ENCODE peak calls at places on chromosomes 4 and X, in seven cellular contexts. One of them, this sample, is unnamed.

GRCh38 chrX:63747331-63747730 is 37.7 kb downstream of the ARHGEF9 start:
- DNase-seq in neural progenitor cell: no peak
- DNase-seq in fibroblast of mammary gland: peak
- DNase-seq in ovary: no peak
- DNase-seq in endodermal cell: no peak
- DNase-seq in lung: no peak
- DNase-seq in cardiac muscle cell: peak
- DNase-seq in this sample: no peak

GRCh38 chrX:63658920-63659319 is 126.1 kb downstream of the ARHGEF9 start:
- DNase-seq in cardiac muscle cell: peak
- DNase-seq in lung: no peak
- DNase-seq in endodermal cell: no peak
- DNase-seq in neural progenitor cell: no peak
- DNase-seq in fibroblast of mammary gland: no peak
- DNase-seq in ovary: no peak
- DNase-seq in this sample: no peak

GRCh38 chr4:123741906-123742305 is 345.3 kb downstream of the SPRY1 start:
- DNase-seq in ovary: no peak
- DNase-seq in neural progenitor cell: no peak
- DNase-seq in lung: no peak
- DNase-seq in cardiac muscle cell: no peak
- DNase-seq in endodermal cell: no peak
- DNase-seq in fibroblast of mammary gland: peak
- DNase-seq in this sample: no peak

GRCh38 chr4:177301127-177301639 is 8.5 kb upstream of the NEIL3 start:
- DNase-seq in endodermal cell: no peak
- DNase-seq in lung: no peak
- DNase-seq in neural progenitor cell: no peak
- DNase-seq in fibroblast of mammary gland: no peak
- DNase-seq in ovary: no peak
- DNase-seq in cardiac muscle cell: no peak
- DNase-seq in this sample: no peak

GRCh38 chr4:95387719-95388118 is 161.1 kb downstream of the UNC5C start:
- DNase-seq in endodermal cell: no peak
- DNase-seq in lung: no peak
- DNase-seq in neural progenitor cell: no peak
- DNase-seq in fibroblast of mammary gland: no peak
- DNase-seq in ovary: no peak
- DNase-seq in cardiac muscle cell: no peak
- DNase-seq in this sample: no peak

GRCh38 chrX:22338740-22339139 is 66.0 kb downstream of the CBLL2 start:
- DNase-seq in ovary: no peak
- DNase-seq in lung: no peak
- DNase-seq in fibroblast of mammary gland: peak
- DNase-seq in cardiac muscle cell: no peak
- DNase-seq in neural progenitor cell: no peak
- DNase-seq in endodermal cell: no peak
- DNase-seq in this sample: no peak

GRCh38 chr4:48746608-48747374 is 33.3 kb downstream of the FRYL start:
- DNase-seq in fibroblast of mammary gland: no peak
- DNase-seq in lung: no peak
- DNase-seq in ovary: no peak
- DNase-seq in endodermal cell: peak
- DNase-seq in neural progenitor cell: no peak
- DNase-seq in cardiac muscle cell: no peak
- DNase-seq in this sample: no peak

GRCh38 chr4:113742643-113743042 is 18.9 kb downstream of the CAMK2D start:
- DNase-seq in lung: no peak
- DNase-seq in neural progenitor cell: no peak
- DNase-seq in endodermal cell: no peak
- DNase-seq in fibroblast of mammary gland: no peak
- DNase-seq in ovary: no peak
- DNase-seq in cardiac muscle cell: no peak
- DNase-seq in this sample: no peak

GRCh38 chr4:2247128-2248043 is 5.5 kb upstream of the HAUS3 start:
- DNase-seq in endodermal cell: peak
- DNase-seq in fibroblast of mammary gland: no peak
- DNase-seq in ovary: peak
- DNase-seq in lung: no peak
- DNase-seq in cardiac muscle cell: no peak
- DNase-seq in neural progenitor cell: no peak
- DNase-seq in this sample: peak

GRCh38 chrX:71301195-71301924 is at the start of gene ITGB1BP2:
- DNase-seq in ovary: peak
- DNase-seq in cardiac muscle cell: peak
- DNase-seq in lung: no peak
- DNase-seq in fibroblast of mammary gland: peak
- DNase-seq in endodermal cell: no peak
- DNase-seq in neural progenitor cell: no peak
- DNase-seq in this sample: no peak

GRCh38 chrX:119826399-119826959 is 26.3 kb downstream of the UPF3B start:
- DNase-seq in endodermal cell: no peak
- DNase-seq in cardiac muscle cell: no peak
- DNase-seq in neural progenitor cell: no peak
- DNase-seq in lung: no peak
- DNase-seq in ovary: no peak
- DNase-seq in fibroblast of mammary gland: peak
- DNase-seq in this sample: peak

GRCh38 chrX:15202458-15203177 is 67.3 kb downstream of the ASB9 start:
- DNase-seq in lung: no peak
- DNase-seq in cardiac muscle cell: no peak
- DNase-seq in ovary: no peak
- DNase-seq in neural progenitor cell: no peak
- DNase-seq in fibroblast of mammary gland: peak
- DNase-seq in endodermal cell: no peak
- DNase-seq in this sample: peak

GRCh38 chr4:41213563-41214157 is 682 bp downstream of the APBB2 start:
- DNase-seq in endodermal cell: no peak
- DNase-seq in cardiac muscle cell: no peak
- DNase-seq in lung: no peak
- DNase-seq in fibroblast of mammary gland: no peak
- DNase-seq in ovary: peak
- DNase-seq in neural progenitor cell: no peak
- DNase-seq in this sample: peak

GRCh38 chr4:88792821-88793220 is 95.2 kb upstream of the NAP1L5 start:
- DNase-seq in ovary: no peak
- DNase-seq in lung: no peak
- DNase-seq in fibroblast of mammary gland: peak
- DNase-seq in neural progenitor cell: no peak
- DNase-seq in endodermal cell: no peak
- DNase-seq in cardiac muscle cell: no peak
- DNase-seq in this sample: no peak

GRCh38 chr4:189807031-189807430 is 133.6 kb upstream of the FRG1 start:
- DNase-seq in cardiac muscle cell: no peak
- DNase-seq in neural progenitor cell: no peak
- DNase-seq in fibroblast of mammary gland: no peak
- DNase-seq in lung: no peak
- DNase-seq in endodermal cell: no peak
- DNase-seq in ovary: no peak
- DNase-seq in this sample: no peak

GRCh38 chr4:55866973-55867574 is 13.6 kb downstream of the EXOC1 start:
- DNase-seq in ovary: no peak
- DNase-seq in endodermal cell: no peak
- DNase-seq in fibroblast of mammary gland: peak
- DNase-seq in neural progenitor cell: peak
- DNase-seq in lung: no peak
- DNase-seq in cardiac muscle cell: peak
- DNase-seq in this sample: peak

GRCh38 chr4:145785391-145786008 is 105.6 kb downstream of the C4orf51 start:
- DNase-seq in cardiac muscle cell: no peak
- DNase-seq in fibroblast of mammary gland: no peak
- DNase-seq in ovary: no peak
- DNase-seq in neural progenitor cell: no peak
- DNase-seq in endodermal cell: no peak
- DNase-seq in lung: no peak
- DNase-seq in this sample: no peak

GRCh38 chrX:56797966-56798711 is 69.1 kb downstream of the NBDY start:
- DNase-seq in endodermal cell: peak
- DNase-seq in lung: peak
- DNase-seq in ovary: no peak
- DNase-seq in fibroblast of mammary gland: no peak
- DNase-seq in cardiac muscle cell: no peak
- DNase-seq in neural progenitor cell: no peak
- DNase-seq in this sample: no peak

GRCh38 chr4:80586716-80587115 is 251.2 kb downstream of the CFAP299 start:
- DNase-seq in ovary: no peak
- DNase-seq in lung: no peak
- DNase-seq in fibroblast of mammary gland: no peak
- DNase-seq in endodermal cell: no peak
- DNase-seq in cardiac muscle cell: no peak
- DNase-seq in neural progenitor cell: no peak
- DNase-seq in this sample: no peak

GRCh38 chrX:11080721-11081120 is 30.4 kb upstream of the HCCS start:
- DNase-seq in neural progenitor cell: no peak
- DNase-seq in lung: no peak
- DNase-seq in ovary: no peak
- DNase-seq in fibroblast of mammary gland: no peak
- DNase-seq in cardiac muscle cell: no peak
- DNase-seq in endodermal cell: no peak
- DNase-seq in this sample: no peak

DNA sequence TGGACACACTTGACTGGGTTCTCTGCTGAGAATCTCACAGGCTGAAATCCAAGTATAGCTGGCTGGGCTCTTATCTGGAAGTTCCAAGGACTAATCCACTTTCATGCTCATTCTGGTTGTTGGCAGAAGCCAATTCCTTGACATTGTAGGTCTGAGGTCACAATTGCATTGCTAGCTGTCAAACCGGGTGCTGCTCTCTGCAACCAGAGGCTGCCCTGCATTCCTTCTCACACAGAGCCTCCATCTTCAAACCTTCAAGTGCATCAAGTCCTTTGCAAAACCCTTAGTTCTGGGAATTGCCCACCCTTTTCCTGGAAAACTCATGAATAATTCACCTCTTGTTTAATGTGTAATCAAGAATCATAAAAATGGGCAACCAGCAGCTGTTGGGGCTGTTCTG is 404.2 kb downstream of the KCNIP4 start:
- DNase-seq in endodermal cell: peak
- DNase-seq in lung: no peak
- DNase-seq in cardiac muscle cell: peak
- DNase-seq in neural progenitor cell: no peak
- DNase-seq in fibroblast of mammary gland: no peak
- DNase-seq in ovary: no peak
- DNase-seq in this sample: no peak
- H3K4me3 ChIP-seq in endodermal cell: no peak
- H3K4me3 ChIP-seq in lung: no peak
- H3K4me3 ChIP-seq in cardiac muscle cell: peak
- H3K4me3 ChIP-seq in neural progenitor cell: no peak
- H3K4me3 ChIP-seq in fibroblast of mammary gland: no peak
- H3K4me3 ChIP-seq in ovary: no peak
- H3K4me3 ChIP-seq in this sample: no peak

GRCh38 chr4:82968972-82969371 is 41.7 kb downstream of the LIN54 start:
- DNase-seq in fibroblast of mammary gland: no peak
- DNase-seq in cardiac muscle cell: no peak
- DNase-seq in lung: no peak
- DNase-seq in neural progenitor cell: no peak
- DNase-seq in endodermal cell: no peak
- DNase-seq in ovary: no peak
- DNase-seq in this sample: peak
- TF ChIP-seq CTCF in fibroblast of mammary gland: no peak
- TF ChIP-seq CTCF in cardiac muscle cell: no peak
- TF ChIP-seq CTCF in lung: no peak
- TF ChIP-seq CTCF in neural progenitor cell: no peak
- TF ChIP-seq CTCF in endodermal cell: no peak
- TF ChIP-seq CTCF in ovary: no peak
- TF ChIP-seq CTCF in this sample: no peak

GRCh38 chrX:70049925-70050324 is at the start of gene AWAT2:
- DNase-seq in lung: no peak
- DNase-seq in cardiac muscle cell: no peak
- DNase-seq in endodermal cell: no peak
- DNase-seq in neural progenitor cell: no peak
- DNase-seq in fibroblast of mammary gland: peak
- DNase-seq in ovary: no peak
- DNase-seq in this sample: no peak
- H3K4me3 ChIP-seq in lung: no peak
- H3K4me3 ChIP-seq in cardiac muscle cell: no peak
- H3K4me3 ChIP-seq in endodermal cell: no peak
- H3K4me3 ChIP-seq in neural progenitor cell: no peak
- H3K4me3 ChIP-seq in fibroblast of mammary gland: no peak
- H3K4me3 ChIP-seq in ovary: no peak
- H3K4me3 ChIP-seq in this sample: no peak

GRCh38 chrX:13764765-13765164 is 30.2 kb downstream of the OFD1 start:
- DNase-seq in fibroblast of mammary gland: peak
- DNase-seq in ovary: no peak
- DNase-seq in lung: no peak
- DNase-seq in cardiac muscle cell: peak
- DNase-seq in endodermal cell: peak
- DNase-seq in neural progenitor cell: peak
- DNase-seq in this sample: no peak
- TF ChIP-seq CTCF in fibroblast of mammary gland: peak
- TF ChIP-seq CTCF in ovary: no peak
- TF ChIP-seq CTCF in lung: no peak
- TF ChIP-seq CTCF in cardiac muscle cell: peak
- TF ChIP-seq CTCF in endodermal cell: peak
- TF ChIP-seq CTCF in neural progenitor cell: peak
- TF ChIP-seq CTCF in this sample: no peak

DNA sequence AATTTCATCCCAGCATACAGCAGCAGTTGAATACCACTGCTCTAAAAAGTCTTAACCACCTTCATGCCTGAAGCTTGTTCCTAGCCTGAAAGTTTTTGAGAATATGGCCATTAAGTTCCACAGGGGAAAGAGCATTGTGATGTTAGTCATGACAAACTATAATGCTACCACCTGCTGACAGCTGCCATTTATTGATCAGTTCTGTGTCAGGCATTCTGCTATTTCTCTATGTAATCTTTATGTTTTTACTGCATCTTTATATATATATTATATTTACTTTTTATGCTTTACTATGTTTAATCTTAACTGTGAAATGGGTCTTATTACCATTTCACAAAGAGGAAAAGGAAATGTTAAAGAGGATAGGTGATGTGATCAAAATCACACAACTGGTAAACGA is 54.0 kb downstream of the ARX start:
- DNase-seq in fibroblast of mammary gland: no peak
- DNase-seq in lung: no peak
- DNase-seq in endodermal cell: no peak
- DNase-seq in cardiac muscle cell: no peak
- DNase-seq in ovary: no peak
- DNase-seq in neural progenitor cell: no peak
- DNase-seq in this sample: no peak
- H3K4me3 ChIP-seq in fibroblast of mammary gland: no peak
- H3K4me3 ChIP-seq in lung: no peak
- H3K4me3 ChIP-seq in endodermal cell: no peak
- H3K4me3 ChIP-seq in cardiac muscle cell: no peak
- H3K4me3 ChIP-seq in ovary: no peak
- H3K4me3 ChIP-seq in neural progenitor cell: no peak
- H3K4me3 ChIP-seq in this sample: no peak

GRCh38 chrX:81305240-81305639 is 103.3 kb downstream of the SH3BGRL start:
- DNase-seq in fibroblast of mammary gland: no peak
- DNase-seq in neural progenitor cell: no peak
- DNase-seq in endodermal cell: no peak
- DNase-seq in cardiac muscle cell: no peak
- DNase-seq in lung: no peak
- DNase-seq in ovary: no peak
- DNase-seq in this sample: no peak
- TF ChIP-seq CTCF in fibroblast of mammary gland: no peak
- TF ChIP-seq CTCF in neural progenitor cell: no peak
- TF ChIP-seq CTCF in endodermal cell: no peak
- TF ChIP-seq CTCF in cardiac muscle cell: no peak
- TF ChIP-seq CTCF in lung: no peak
- TF ChIP-seq CTCF in ovary: no peak
- TF ChIP-seq CTCF in this sample: no peak

This sample was measured in GM12865.